ENCODE peak calls at places on chromosomes 7 and 10, in six cellular contexts. Z is GM12878, T is WTC11, V is K562, L is HepG2, E is H1. B is an unnamed sample.
A peak's percentile ranks its signal among the peaks of the same experiment; 100 is the strongest.

GRCh38 chr10:72106896-72107295 is 18.5 kb upstream of the SPOCK2 start:
- DNase-seq in T (no peak), V (no peak), L (no peak), E (no peak), Z (no peak), B (no peak)

GRCh38 chr10:72085864-72086465 is 2.4 kb downstream of the SPOCK2 start:
- DNase-seq in E (no peak), V (no peak), L (no peak), T (no peak), Z (no peak), B (no peak)

GRCh38 chr10:5977471-5978370 is at the start of gene IL15RA:
- DNase-seq in Z (no peak), L (peak; percentile 24), E (peak; percentile 81), V (peak; percentile 89), T (peak; percentile 71), B (peak; percentile 39)

GRCh38 chr7:1912472-1913289 is 242.6 kb downstream of the ELFN1 start:
- DNase-seq in V (no peak), E (no peak), L (no peak), Z (no peak), T (no peak), B (no peak)

GRCh38 chr7:71657386-71657785 is 525.4 kb downstream of the GALNT17 start:
- DNase-seq in T (no peak), V (no peak), Z (no peak), E (no peak), L (no peak), B (no peak)

GRCh38 chr7:19116121-19117080 is 1.0 kb downstream of the TWIST1 start:
- DNase-seq in T (peak; percentile 50), V (no peak), E (peak; percentile 77), L (no peak), Z (no peak), B (no peak)

GRCh38 chr7:145050415-145050814 is 214.6 kb upstream of the TPK1 start:
- DNase-seq in V (no peak), E (no peak), T (no peak), Z (no peak), L (no peak), B (no peak)

GRCh38 chr7:152848026-152848425 is 88.5 kb downstream of the ACTR3B start:
- DNase-seq in L (no peak), Z (no peak), T (no peak), V (no peak), E (no peak), B (no peak)

GRCh38 chr7:101870361-101871062 is 53.1 kb downstream of the CUX1 start:
- DNase-seq in T (peak; percentile 57), Z (no peak), E (no peak), L (peak; percentile 28), V (peak; percentile 52), B (peak; percentile 52)

GRCh38 chr10:24907956-24908355 is 44.5 kb downstream of the PRTFDC1 start:
- DNase-seq in L (no peak), Z (no peak), E (no peak), V (no peak), T (no peak), B (no peak)

GRCh38 chr7:69285856-69286255 is 312.4 kb upstream of the AUTS2 start:
- DNase-seq in Z (no peak), T (no peak), E (no peak), L (no peak), V (no peak), B (no peak)

GRCh38 chr7:23331132-23331531 is 32.0 kb downstream of the MALSU1 start:
- DNase-seq in T (no peak), V (no peak), Z (no peak), E (no peak), L (no peak), B (no peak)

GRCh38 chr7:23333671-23334246 is 34.6 kb downstream of the MALSU1 start:
- DNase-seq in Z (no peak), E (no peak), L (no peak), T (no peak), V (no peak), B (no peak)

GRCh38 chr7:23332193-23332592 is 33.1 kb downstream of the MALSU1 start:
- DNase-seq in V (no peak), E (no peak), L (no peak), Z (no peak), T (no peak), B (no peak)

GRCh38 chr7:23334482-23335056 is 35.4 kb downstream of the MALSU1 start:
- DNase-seq in E (no peak), V (no peak), Z (no peak), T (no peak), L (peak; percentile 94), B (peak; percentile 91)

DNA sequence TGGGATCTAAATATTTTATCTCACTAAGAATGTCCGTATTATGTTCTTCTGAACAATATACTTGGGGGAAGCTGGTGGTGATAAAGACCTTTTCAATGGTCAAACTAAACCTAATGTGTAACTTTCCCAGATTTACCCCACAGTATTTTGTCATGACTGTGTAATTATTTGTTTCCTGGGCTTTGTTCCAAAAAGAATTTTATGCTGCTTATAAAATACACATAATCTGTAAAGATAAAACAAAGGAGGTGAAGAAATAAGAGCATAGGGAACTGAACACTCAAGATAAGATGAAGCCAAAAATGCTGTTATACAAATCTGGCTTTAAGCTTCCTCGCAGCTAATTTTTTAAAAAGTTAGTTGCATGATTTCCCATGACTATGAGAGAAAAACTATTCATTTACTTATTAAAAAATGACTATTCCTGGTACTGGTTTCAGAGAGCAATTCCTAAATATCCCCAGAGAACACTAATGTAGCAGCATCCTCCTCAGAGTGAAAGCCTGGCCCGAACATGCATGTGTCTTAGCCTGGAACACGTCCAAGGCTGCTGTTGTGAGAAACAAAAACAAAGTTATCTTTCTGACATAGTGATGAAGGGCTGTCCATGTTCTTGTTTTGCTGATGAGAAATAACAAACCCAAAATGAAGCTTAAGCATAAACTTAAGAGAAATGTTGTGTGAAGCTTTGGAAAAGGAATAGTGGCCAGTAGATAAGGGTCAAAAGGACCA is 33.9 kb downstream of the MALSU1 start:
- DNase-seq in Z (no peak), E (no peak), L (no peak), T (no peak), V (no peak), B (no peak)
- TF ChIP-seq ATF3 in Z (no peak), E (no peak), L (no peak), T (no peak), V (no peak), B (no peak)

DNA sequence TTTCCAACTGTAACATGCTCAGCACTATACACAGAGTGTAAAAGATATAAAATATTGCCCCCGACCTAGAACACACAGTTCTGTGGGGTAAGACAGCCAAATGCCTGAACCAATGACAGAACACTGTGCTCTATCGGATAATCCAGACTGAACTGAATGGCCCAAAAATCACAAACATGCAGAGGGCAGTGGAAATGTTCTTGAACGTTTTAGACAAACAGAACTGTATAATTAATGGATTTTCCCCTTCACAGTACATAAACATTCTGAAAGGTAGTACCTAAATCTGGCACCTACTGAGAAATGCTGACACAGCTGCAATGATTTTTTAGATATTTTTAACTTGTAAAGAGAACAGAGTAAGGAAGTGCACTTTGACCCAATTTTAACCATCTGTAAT is 33.4 kb downstream of the PARD3 start:
- DNase-seq in V (no peak), Z (no peak), E (no peak), T (no peak), L (no peak), B (no peak)
- TF ChIP-seq ATF3 in V (no peak), Z (no peak), E (no peak), T (no peak), L (no peak), B (no peak)

DNA sequence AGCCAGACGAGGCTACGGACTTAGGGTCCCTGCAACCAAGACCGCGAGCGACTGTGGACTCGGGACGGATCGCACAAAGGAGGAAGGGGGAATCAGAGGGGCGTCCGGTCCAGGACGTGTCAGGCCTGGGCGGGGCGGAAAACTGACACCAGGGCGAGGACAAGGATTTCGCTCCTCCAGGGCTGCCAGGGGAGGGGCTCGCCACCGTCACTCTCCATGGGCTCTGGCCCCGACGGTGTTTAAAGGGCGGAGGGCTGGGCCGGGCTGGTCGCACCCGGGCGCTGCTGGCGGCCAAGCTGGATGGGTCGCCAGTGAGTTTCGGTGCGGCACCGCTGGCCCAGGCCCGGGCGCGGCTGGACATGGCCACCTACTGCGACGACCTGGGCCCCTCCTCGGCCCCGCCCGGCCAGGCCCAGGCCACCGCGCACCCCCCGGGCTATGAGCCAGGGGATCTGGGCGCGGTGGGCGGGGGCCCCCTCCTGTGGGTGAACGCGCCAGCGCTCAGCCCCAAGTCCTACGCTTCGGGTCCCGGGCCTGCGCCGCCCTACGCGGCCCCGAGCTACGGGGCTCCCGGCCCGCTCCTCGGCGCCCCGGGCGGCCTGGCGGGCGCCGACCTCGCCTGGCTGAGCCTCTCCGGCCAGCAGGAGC is at the start of gene FOXI2:
- DNase-seq in V (no peak), E (no peak), T (peak; percentile 81), Z (no peak), L (no peak), B (no peak)
- TF ChIP-seq ATF3 in V (no peak), E (no peak), T (no peak), Z (no peak), L (no peak), B (no peak)

GRCh38 chr10:121791761-121792160 is 136.1 kb downstream of the ATE1 start:
- DNase-seq in T (no peak), V (no peak), Z (no peak), E (no peak), L (no peak), B (no peak)

GRCh38 chr10:121788115-121788514 is 139.7 kb downstream of the ATE1 start:
- DNase-seq in V (no peak), Z (no peak), T (no peak), E (no peak), L (no peak), B (no peak)

GRCh38 chr10:121788717-121789116 is 139.1 kb downstream of the ATE1 start:
- DNase-seq in E (no peak), Z (no peak), L (no peak), V (no peak), T (no peak), B (no peak)

GRCh38 chr10:121796342-121796741 is 131.5 kb downstream of the ATE1 start:
- DNase-seq in T (no peak), Z (no peak), E (no peak), V (no peak), L (no peak), B (no peak)

GRCh38 chr10:121792198-121792597 is 135.6 kb downstream of the ATE1 start:
- DNase-seq in L (no peak), T (no peak), E (no peak), V (no peak), Z (no peak), B (no peak)
- TF ChIP-seq ATF3 in L (no peak), T (no peak), E (no peak), V (no peak), Z (no peak), B (no peak)

DNA sequence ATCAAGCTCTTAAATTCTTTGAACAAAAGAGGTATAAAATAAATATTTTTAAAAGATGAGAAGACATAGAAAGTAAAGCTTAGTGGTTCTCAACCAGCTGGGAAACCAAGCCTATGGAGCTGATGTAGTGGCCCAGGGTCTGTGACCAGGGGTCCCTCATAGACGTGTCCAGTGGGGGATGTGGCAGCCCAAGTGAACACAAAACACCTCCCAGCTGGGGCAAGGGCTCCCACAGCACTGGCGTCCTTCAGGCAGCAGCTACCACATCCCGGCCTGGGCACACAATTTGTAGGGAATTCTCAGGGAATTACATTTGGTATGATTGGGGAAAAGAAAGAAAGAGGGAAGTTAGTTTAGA is 17.8 kb upstream of the CCDC71L start:
- DNase-seq in L (no peak), T (no peak), Z (no peak), E (no peak), V (no peak), B (no peak)
- TF ChIP-seq ATF3 in L (no peak), T (no peak), Z (no peak), E (no peak), V (no peak), B (no peak)

GRCh38 chr7:21413502-21413901 is 14.4 kb upstream of the SP4 start:
- DNase-seq in V (no peak), Z (no peak), E (no peak), T (no peak), L (no peak), B (no peak)
- TF ChIP-seq ATF3 in V (no peak), Z (no peak), E (no peak), T (no peak), L (no peak), B (no peak)

GRCh38 chr10:29023678-29024077 is 265.2 kb upstream of the LYZL1 start:
- DNase-seq in V (no peak), T (no peak), L (no peak), Z (no peak), E (no peak), B (no peak)
- TF ChIP-seq ATF3 in V (no peak), T (no peak), L (no peak), Z (no peak), E (no peak), B (no peak)

B was measured in HCT116.